ENCODE peak calls at places on chromosomes 6 and 20, in nine cellular contexts. P is tibial artery, B is PC-9, Y is heart right ventricle, J is fibroblast of lung, K is osteoblast, Q is upper lobe of left lung, C is gastrocnemius medialis, X is left ventricle myocardium inferior. O is an unnamed sample.

GRCh38 chr6:41200901-41201783 is at the start of gene TREML2:
- DNase-seq in P (no peak), B (no peak), Y (no peak), J (no peak), K (no peak), Q (peak; percentile 37), C (no peak), X (no peak), O (no peak)

GRCh38 chr20:63134201-63134612 is 81.7 kb downstream of the YTHDF1 start:
- DNase-seq in P (peak; percentile 51), B (no peak), Y (peak; percentile 11), J (no peak), K (peak; percentile 41), Q (peak; percentile 59), C (no peak), X (no peak), O (no peak)

GRCh38 chr6:16949696-16950095 is 152.2 kb upstream of the STMND1 start:
- DNase-seq in P (no peak), B (no peak), Y (no peak), J (peak; percentile 73), K (no peak), Q (no peak), C (no peak), X (no peak), O (peak; percentile 70)

GRCh38 chr20:50575869-50576720 is 65.9 kb downstream of the PTPN1 start:
- DNase-seq in P (peak; percentile 75), B (no peak), Y (peak; percentile 71), J (peak; percentile 46), K (peak; percentile 91), Q (peak; percentile 81), C (peak; percentile 56), X (peak; percentile 76), O (peak; percentile 31)

GRCh38 chr20:58116505-58116904 is 111.9 kb downstream of the ANKRD60 start:
- DNase-seq in P (no peak), B (no peak), Y (no peak), J (no peak), K (no peak), Q (no peak), C (no peak), X (no peak), O (no peak)

GRCh38 chr6:170441316-170441715 is 111.8 kb downstream of the PSMB1 start:
- DNase-seq in P (no peak), B (no peak), Y (no peak), J (peak; percentile 69), K (peak; percentile 72), Q (no peak), C (no peak), X (no peak), O (peak; percentile 61)

GRCh38 chr6:75483136-75483952 is 10.3 kb downstream of the FILIP1 start:
- DNase-seq in P (no peak), B (no peak), Y (no peak), J (no peak), K (no peak), Q (no peak), C (no peak), X (no peak), O (no peak)

GRCh38 chr20:63280371-63280770 is 7.8 kb downstream of the ARFGAP1 start:
- DNase-seq in P (no peak), B (no peak), Y (peak; percentile 1), J (no peak), K (no peak), Q (no peak), C (no peak), X (no peak), O (no peak)

GRCh38 chr6:169452869-169453186 is 199.2 kb upstream of the THBS2 start:
- DNase-seq in P (no peak), B (no peak), Y (no peak), J (no peak), K (no peak), Q (peak; percentile 26), C (no peak), X (no peak), O (no peak)

GRCh38 chr6:44053760-44054556 is 73.3 kb downstream of the MRPL14 start:
- DNase-seq in P (no peak), B (no peak), Y (no peak), J (peak; percentile 78), K (peak; percentile 95), Q (no peak), C (no peak), X (no peak), O (peak; percentile 78)

GRCh38 chr6:82614518-82614917 is 250.9 kb downstream of the TPBG start:
- DNase-seq in P (no peak), B (no peak), Y (no peak), J (no peak), K (no peak), Q (no peak), C (no peak), X (no peak), O (no peak)

DNA sequence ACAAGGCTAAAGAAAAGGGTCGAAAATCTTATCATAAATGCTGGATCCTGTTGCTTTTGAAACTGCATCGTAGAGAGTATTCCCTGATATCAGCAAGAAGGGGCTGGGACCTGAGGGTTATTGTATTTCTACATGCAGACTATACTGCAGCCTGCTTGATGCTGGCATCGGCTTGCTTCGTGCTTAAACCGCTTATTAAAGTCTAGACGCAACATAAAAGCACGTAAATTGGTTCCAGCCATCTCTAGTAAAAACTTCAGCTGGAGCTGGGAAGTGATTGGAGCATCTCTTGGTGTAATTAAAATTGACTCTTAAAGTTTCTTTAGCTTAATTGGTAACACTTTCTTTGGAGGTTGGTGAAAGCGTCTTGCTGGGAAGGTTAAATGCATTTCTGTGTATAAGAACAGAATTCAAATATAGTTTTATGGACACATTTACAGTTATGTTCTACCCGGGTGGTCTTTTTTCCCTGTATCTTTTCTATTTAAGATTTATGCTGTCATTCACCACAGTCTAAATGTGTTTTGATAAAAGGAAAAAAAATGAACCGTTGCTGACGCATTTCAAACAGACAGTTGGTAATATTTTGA is 139.0 kb upstream of the JAG1 start:
- DNase-seq in P (no peak), B (no peak), Y (no peak), J (no peak), K (no peak), Q (no peak), C (no peak), X (no peak), O (no peak)
- TF ChIP-seq CTCF in P (no peak), B (no peak), Y (no peak), J (no peak), K (no peak), Q (no peak), C (no peak), X (no peak), O (no peak)

DNA sequence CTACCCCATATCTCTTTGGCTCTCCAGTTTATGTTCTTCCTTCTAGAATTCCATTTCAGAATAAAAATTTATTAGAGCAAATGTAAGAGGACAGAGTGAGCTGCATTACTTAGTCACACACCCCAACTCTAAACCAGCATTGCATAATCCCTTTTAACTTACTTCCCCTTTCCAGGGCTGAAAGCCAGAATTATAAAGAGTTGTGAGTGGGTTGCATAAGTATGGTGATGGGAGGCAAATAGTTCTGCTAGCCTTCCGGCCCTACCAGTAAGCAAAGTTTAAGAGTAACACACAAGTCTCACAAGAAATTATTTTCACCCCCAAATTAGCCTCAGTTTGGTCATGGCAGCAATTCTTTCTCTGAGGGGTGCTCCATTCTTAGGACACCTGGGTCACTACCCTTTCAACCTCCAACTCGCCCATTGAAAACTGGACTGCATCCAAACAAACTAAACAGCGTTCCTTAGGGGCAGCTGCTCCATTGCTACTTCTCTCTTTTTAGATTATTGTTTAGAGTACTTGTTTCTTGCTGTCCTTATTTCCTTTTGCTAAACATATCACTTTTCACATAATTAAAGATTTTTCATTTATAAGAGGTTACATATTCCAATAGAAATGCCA is 1.6 kb downstream of the KIAA0408 start:
- DNase-seq in P (no peak), B (no peak), Y (no peak), J (peak; percentile 85), K (no peak), Q (no peak), C (peak; percentile 10), X (no peak), O (peak; percentile 80)
- H3K4me1 ChIP-seq in P (peaks cover 28% of the 10 kb centered on the region), B (no peaks in the 10 kb centered on the region), Y (no peaks in the 10 kb centered on the region), J (peaks cover 12% of the 10 kb centered on the region), K (peaks cover 24% of the 10 kb centered on the region), Q (peaks cover 6% of the 10 kb centered on the region), C (peaks cover 55% of the 10 kb centered on the region), X (peaks cover 6% of the 10 kb centered on the region), O (no peaks in the 10 kb centered on the region)

GRCh38 chr6:19142236-19142635 is 694.9 kb upstream of the ID4 start:
- DNase-seq in P (no peak), B (no peak), Y (no peak), J (no peak), K (no peak), Q (no peak), C (no peak), X (no peak), O (no peak)

GRCh38 chr6:19135706-19136105 is 701.5 kb upstream of the ID4 start:
- DNase-seq in P (no peak), B (no peak), Y (no peak), J (peak; percentile 9), K (no peak), Q (no peak), C (no peak), X (no peak), O (no peak)

DNA sequence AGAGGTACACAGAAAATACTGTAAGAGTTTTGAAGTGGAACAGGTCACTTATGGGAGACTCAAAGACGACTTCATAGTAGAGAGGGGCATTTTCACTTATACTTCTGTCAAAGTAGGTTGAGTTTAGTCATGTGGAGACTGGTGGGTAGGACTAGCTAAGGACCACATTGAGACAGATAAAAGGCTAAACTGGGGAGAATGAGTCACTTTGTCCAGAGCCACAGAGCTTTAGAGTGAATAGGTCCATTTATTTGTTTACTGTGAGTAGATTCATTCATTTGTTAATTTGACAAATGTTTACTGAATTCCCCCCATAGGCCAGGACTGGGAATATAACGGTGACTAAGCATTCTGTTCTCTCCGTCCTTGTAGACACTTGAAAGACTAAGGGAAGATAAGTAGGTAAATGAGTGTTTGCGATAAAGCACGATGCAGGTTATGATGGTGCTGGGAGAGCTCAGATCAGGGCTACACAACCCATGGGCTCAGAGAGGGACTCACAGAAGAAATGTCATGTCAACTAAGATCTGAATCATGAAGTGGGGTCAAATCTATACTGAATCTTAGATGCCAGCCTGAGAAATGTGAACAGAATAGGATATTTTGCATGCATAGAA is 699.6 kb upstream of the ID4 start:
- DNase-seq in P (no peak), B (no peak), Y (no peak), J (peak; percentile 41), K (no peak), Q (no peak), C (no peak), X (no peak), O (peak; percentile 20)
- H3K27ac ChIP-seq in P (no peak overlapping the region), B (no peak overlapping the region), Y (no peak overlapping the region), J (no peak overlapping the region), K (no peak overlapping the region), Q (no peak overlapping the region), C (no peak overlapping the region), X (no peak overlapping the region), O (no peak overlapping the region)

DNA sequence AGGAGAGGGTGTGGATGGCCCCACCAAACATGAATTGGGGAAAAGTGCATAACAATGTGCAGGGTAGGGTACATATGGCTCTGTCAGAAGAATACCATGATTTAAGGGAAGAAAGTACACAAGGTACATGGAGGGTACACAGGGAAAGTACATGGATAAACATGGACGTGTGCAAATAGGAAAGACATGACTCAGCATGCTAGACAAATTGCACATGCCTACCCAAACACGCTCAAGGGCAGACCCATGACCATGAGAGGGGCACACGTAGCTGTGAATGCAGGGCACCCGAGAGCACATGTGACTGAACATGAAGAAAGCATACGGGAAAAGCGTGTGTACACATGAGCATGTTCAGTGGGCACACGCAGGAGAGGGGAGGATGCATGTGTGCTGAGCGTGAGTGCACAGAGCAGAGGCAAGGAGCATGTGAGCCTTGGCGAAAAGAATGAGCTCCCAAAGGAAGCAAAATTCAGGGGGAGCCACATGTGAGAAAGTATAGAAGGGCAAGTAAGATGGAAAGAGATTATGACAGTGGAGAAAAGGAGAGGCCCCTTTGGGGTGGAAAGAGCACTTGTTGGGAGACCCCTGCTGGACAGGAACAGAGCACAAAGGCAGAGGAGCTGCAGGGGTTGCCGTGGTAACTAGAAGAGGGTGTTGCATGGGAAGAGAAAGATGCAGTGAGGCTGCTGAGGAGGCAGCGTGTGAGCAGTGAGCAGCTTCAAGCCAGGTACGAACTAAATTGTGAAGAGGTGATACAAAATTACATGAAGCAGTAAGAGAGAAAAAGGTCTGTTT is 17.8 kb downstream of the OR2H2 start:
- DNase-seq in P (no peak), B (no peak), Y (no peak), J (peak; percentile 16), K (no peak), Q (no peak), C (no peak), X (no peak), O (peak; percentile 6)
- TF ChIP-seq CTCF in P (no peak), B (peak; percentile 22), Y (peak; percentile 10), J (peak; percentile 12), K (peak; percentile 16), Q (no peak), C (no peak), X (no peak), O (peak; percentile 23)

O was measured in astrocyte.